ENCODE peak calls at places on chromosomes 1 and 21, in seven cellular contexts. F, Y, E, T, L, D and R are unnamed samples.

GRCh38 chr1:76576876-76577817 is 290.1 kb upstream of the ST6GALNAC5 start:
- DNase-seq in T (no peak), F (no peak), E (no peak), Y (no peak), D (no peak), L (no peak), R (no peak)

GRCh38 chr21:42443876-42444744 is 40.4 kb downstream of the UBASH3A start:
- DNase-seq in F (no peak), D (no peak), L (no peak), Y (no peak), T (no peak), E (no peak), R (no peak)

GRCh38 chr1:10824821-10825540 is 28.5 kb upstream of the CASZ1 start:
- DNase-seq in L (no peak), E (no peak), Y (no peak), T (peak; percentile 23), F (peak; percentile 97), D (no peak), R (no peak)

GRCh38 chr1:93976711-93977328 is 67.6 kb upstream of the GCLM start:
- DNase-seq in E (no peak), L (no peak), T (no peak), D (no peak), F (no peak), Y (no peak), R (no peak)

GRCh38 chr21:25834376-25834775 is 99.6 kb downstream of the GABPA start:
- DNase-seq in T (no peak), Y (peak; percentile 8), E (no peak), F (peak; percentile 79), L (no peak), D (no peak), R (no peak)

GRCh38 chr1:7520496-7520895 is 250.6 kb upstream of the VAMP3 start:
- DNase-seq in D (no peak), F (no peak), T (no peak), E (no peak), L (no peak), Y (no peak), R (no peak)

GRCh38 chr21:34743831-34744230 is 75.0 kb downstream of the CLIC6 start:
- DNase-seq in T (peak; percentile 27), F (peak; percentile 85), Y (peak; percentile 59), D (no peak), L (no peak), E (no peak), R (no peak)

GRCh38 chr1:186566140-186566850 is 105.4 kb upstream of the PDC start:
- DNase-seq in F (no peak), Y (no peak), T (no peak), L (no peak), D (no peak), E (no peak), R (no peak)

GRCh38 chr1:156528875-156529425 is 28.4 kb upstream of the MEF2D start:
- DNase-seq in Y (no peak), T (no peak), D (no peak), E (no peak), F (no peak), L (no peak), R (peak; percentile 28)

GRCh38 chr1:24374891-24375786 is 38.4 kb downstream of the STPG1 start:
- DNase-seq in E (no peak), F (peak; percentile 43), D (no peak), T (no peak), Y (no peak), L (no peak), R (no peak)

GRCh38 chr1:32811265-32811664 is 5.9 kb downstream of the YARS1 start:
- DNase-seq in D (no peak), T (no peak), E (no peak), Y (no peak), L (no peak), F (no peak), R (no peak)

GRCh38 chr1:206686486-206687249 is 2.0 kb downstream of the MAPKAPK2 start:
- DNase-seq in T (no peak), Y (no peak), E (no peak), L (no peak), D (no peak), F (no peak), R (no peak)

GRCh38 chr1:33435096-33435820 is 4.4 kb upstream of the PHC2 start:
- DNase-seq in E (no peak), F (peak; percentile 87), T (no peak), L (no peak), D (no peak), Y (no peak), R (no peak)

GRCh38 chr1:115649964-115650363 is 8.2 kb downstream of the VANGL1 start:
- DNase-seq in F (no peak), D (no peak), T (no peak), E (no peak), L (no peak), Y (no peak), R (no peak)

GRCh38 chr1:23187637-23188036 is 19.0 kb upstream of the LUZP1 start:
- DNase-seq in E (no peak), F (no peak), Y (no peak), L (no peak), D (no peak), T (no peak), R (no peak)

GRCh38 chr1:240465531-240465940 is 146.4 kb downstream of the GREM2 start:
- DNase-seq in D (no peak), E (no peak), F (no peak), T (no peak), Y (no peak), L (no peak), R (no peak)

GRCh38 chr1:214471458-214471857 is 79.9 kb downstream of the PTPN14 start:
- DNase-seq in D (no peak), L (no peak), T (no peak), F (no peak), Y (no peak), E (no peak), R (no peak)